ENCODE peak calls at places on chromosome 6, in four cellular contexts. F is CD8-positive, alpha-beta memory T cell; M is IMR-90; U is GM23248. N is an unnamed sample.

GRCh38 chr6:39841291-39841690 is 49.1 kb downstream of the DAAM2 start:
- DNase-seq in F (no peak), M (peak; percentile 11), U (no peak), N (no peak)

GRCh38 chr6:147868493-147869222 is 360.2 kb downstream of the SAMD5 start:
- DNase-seq in U (no peak), M (peak; percentile 3), F (no peak), N (no peak)

GRCh38 chr6:170279977-170280688 is 10.7 kb downstream of the DLL1 start:
- DNase-seq in U (peak; percentile 66), M (peak; percentile 12), F (peak; percentile 68), N (no peak)

GRCh38 chr6:30234361-30234760 is 21.2 kb upstream of the TRIM26 start:
- DNase-seq in F (no peak), U (peak; percentile 52), M (peak; percentile 8), N (no peak)

GRCh38 chr6:145559836-145560235 is 175.5 kb downstream of the EPM2A start:
- DNase-seq in M (no peak), F (no peak), U (no peak), N (no peak)

GRCh38 chr6:25980935-25981334 is 18.3 kb downstream of the TRIM38 start:
- DNase-seq in M (no peak), U (no peak), F (no peak), N (no peak)

GRCh38 chr6:47360388-47360787 is 50.7 kb upstream of the TNFRSF21 start:
- DNase-seq in F (no peak), U (no peak), M (no peak), N (no peak)

GRCh38 chr6:119076173-119076965 is 2.1 kb downstream of the FAM184A start:
- DNase-seq in M (no peak), U (peak; percentile 2), F (no peak), N (no peak)

GRCh38 chr6:1670711-1671462 is 61.2 kb downstream of the FOXC1 start:
- DNase-seq in F (no peak), U (no peak), M (peak; percentile 69), N (no peak)

GRCh38 chr6:115842338-115842737 is 218.4 kb downstream of the FRK start:
- DNase-seq in F (no peak), U (no peak), M (no peak), N (no peak)

GRCh38 chr6:162497371-162497770 is 230.2 kb downstream of the PRKN start:
- DNase-seq in F (no peak), U (no peak), M (no peak), N (no peak)

GRCh38 chr6:89079611-89080213 is 839 bp upstream of the PNRC1 start:
- DNase-seq in F (peak; percentile 75), U (peak; percentile 85), M (peak; percentile 74), N (peak; percentile 29)

GRCh38 chr6:91149914-91150674 is 563.2 kb upstream of the MAP3K7 start:
- DNase-seq in U (no peak), M (no peak), F (no peak), N (no peak)

GRCh38 chr6:152232494-152233151 is 404.5 kb downstream of the SYNE1 start:
- DNase-seq in U (peak; percentile 76), F (no peak), M (peak; percentile 67), N (no peak)

GRCh38 chr6:106883808-106884262 is 90.7 kb downstream of the CD24 start:
- DNase-seq in F (no peak), U (no peak), M (no peak), N (no peak)

GRCh38 chr6:70651326-70651905 is 16.3 kb upstream of the SMAP1 start:
- DNase-seq in F (peak; percentile 62), M (no peak), U (no peak), N (no peak)

GRCh38 chr6:82408952-82409421 is 45.4 kb downstream of the TPBG start:
- DNase-seq in U (peak; percentile 79), M (peak; percentile 88), F (no peak), N (peak; percentile 53)

GRCh38 chr6:88815491-88815890 is 147.9 kb downstream of the RNGTT start:
- DNase-seq in F (no peak), U (peak; percentile 23), M (no peak), N (no peak)

GRCh38 chr6:84811351-84811750 is 47.0 kb upstream of the TBX18 start:
- DNase-seq in U (no peak), M (no peak), F (no peak), N (no peak)

GRCh38 chr6:119351005-119351394 is 1.4 kb upstream of the MAN1A1 start:
- DNase-seq in U (peak; percentile 75), F (no peak), M (peak; percentile 63), N (peak; percentile 17)

GRCh38 chr6:51827580-51827979 is 259.8 kb downstream of the PKHD1 start:
- DNase-seq in F (no peak), M (no peak), U (no peak), N (no peak)

GRCh38 chr6:12961761-12962160 is 245.2 kb downstream of the PHACTR1 start:
- DNase-seq in U (no peak), F (no peak), M (no peak), N (no peak)

GRCh38 chr6:12958052-12958706 is 241.6 kb downstream of the PHACTR1 start:
- DNase-seq in M (no peak), U (peak; percentile 44), F (no peak), N (no peak)

GRCh38 chr6:12963566-12963965 is 247.0 kb downstream of the PHACTR1 start:
- DNase-seq in M (no peak), F (no peak), U (no peak), N (no peak)

GRCh38 chr6:12962995-12963394 is 246.4 kb downstream of the PHACTR1 start:
- DNase-seq in U (peak; percentile 42), M (no peak), F (no peak), N (no peak)

GRCh38 chr6:12962529-12962928 is 246.0 kb downstream of the PHACTR1 start:
- DNase-seq in F (no peak), U (no peak), M (no peak), N (no peak)
- H3K4me3 ChIP-seq in F (no peak overlapping the region), U (no peak overlapping the region), M (no peak overlapping the region), N (no peak overlapping the region)

GRCh38 chr6:27503436-27504030 is 30.6 kb upstream of the ZNF184 start:
- DNase-seq in U (peak; percentile 68), F (peak; percentile 83), M (peak; percentile 78), N (peak; percentile 40)
- H3K4me3 ChIP-seq in U (peak overlapping the region; percentile 85), F (peak overlapping the region; percentile 60), M (peak overlapping the region; percentile 74), N (peak overlapping the region; percentile 49)

GRCh38 chr6:108157972-108158441 is 7.8 kb upstream of the NR2E1 start:
- DNase-seq in U (no peak), M (no peak), F (no peak), N (no peak)
- H3K4me3 ChIP-seq in U (no peak overlapping the region), M (no peak overlapping the region), F (no peak overlapping the region), N (no peak overlapping the region)

DNA sequence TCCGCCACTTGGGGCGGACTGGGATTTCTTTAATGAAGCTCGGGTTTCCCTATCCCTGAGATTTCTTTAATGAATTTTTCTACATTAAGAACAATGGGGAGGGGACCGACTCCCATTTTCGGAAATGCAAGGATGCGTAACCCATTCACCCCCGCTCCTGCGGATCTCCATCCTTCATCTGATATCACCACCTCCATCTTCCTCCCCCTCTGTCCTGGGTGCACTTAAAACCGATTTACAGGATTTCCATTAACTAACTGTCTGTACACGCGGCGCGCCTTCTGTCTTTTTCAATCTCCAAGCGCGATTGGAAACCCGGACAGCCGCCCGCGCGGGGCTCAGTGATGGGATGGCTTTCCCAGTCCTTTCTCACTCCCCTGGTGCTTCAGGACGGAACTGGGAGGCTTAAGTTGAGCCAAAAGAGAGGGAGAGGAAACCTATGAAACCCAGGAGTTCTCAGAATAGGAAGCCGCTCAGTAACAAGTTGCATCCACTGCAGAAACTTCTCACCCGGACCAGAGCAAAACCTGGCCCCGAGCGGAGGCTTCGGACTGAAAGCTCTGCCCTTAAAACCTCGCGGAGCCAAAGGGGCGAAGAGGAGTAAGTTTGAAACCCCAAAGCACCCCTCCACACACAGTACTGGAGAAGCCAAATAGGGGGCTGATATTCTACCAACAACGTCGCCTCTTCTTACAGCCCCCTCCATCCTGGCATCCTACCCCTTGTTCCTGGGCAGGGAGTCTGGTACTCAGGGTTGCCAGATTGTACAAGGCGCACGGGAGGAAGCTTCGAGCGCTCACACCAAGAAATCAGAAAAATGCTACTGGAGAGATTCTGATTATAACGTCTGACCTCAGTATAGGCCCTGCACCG is 721 bp upstream of the COL12A1 start:
- DNase-seq in U (peak; percentile 81), F (no peak), M (no peak), N (no peak)
- H3K4me3 ChIP-seq in U (peak overlapping the region; percentile 98), F (no peak overlapping the region), M (peak overlapping the region; percentile 75), N (peak overlapping the region; percentile 72)

DNA sequence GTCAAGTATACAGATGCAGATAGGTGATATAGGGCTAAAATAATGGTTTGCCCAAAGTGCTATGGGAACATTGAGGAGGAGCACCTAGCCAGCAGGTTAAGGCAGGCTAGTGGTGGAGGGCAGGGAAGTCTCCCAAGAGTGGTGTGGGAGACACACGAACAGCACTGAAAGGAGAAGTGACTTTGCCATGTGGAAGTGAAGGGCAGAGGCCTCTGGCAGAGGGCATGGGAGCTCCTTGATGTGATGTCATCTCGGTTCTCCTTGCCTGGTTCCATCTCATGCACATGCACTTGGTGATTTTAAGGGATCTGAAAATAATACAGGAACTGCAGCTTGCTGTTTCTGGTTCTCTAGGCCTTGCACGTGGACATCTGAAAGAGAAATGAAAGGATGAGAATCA is 4.7 kb upstream of the MAP3K4 start:
- DNase-seq in U (no peak), F (no peak), M (no peak), N (no peak)
- H3K4me3 ChIP-seq in U (no peak overlapping the region), F (no peak overlapping the region), M (no peak overlapping the region), N (no peak overlapping the region)

GRCh38 chr6:109456283-109456583 is 661 bp upstream of the MICAL1 start:
- DNase-seq in M (no peak), F (no peak), U (no peak), N (no peak)
- H3K4me3 ChIP-seq in M (peak overlapping the region; percentile 98), F (peak overlapping the region; percentile 64), U (peak overlapping the region; percentile 83), N (peak overlapping the region; percentile 95)

GRCh38 chr6:110705543-110705942 is 109.7 kb downstream of the CDK19 start:
- DNase-seq in U (no peak), F (no peak), M (no peak), N (no peak)
- H3K4me3 ChIP-seq in U (no peak overlapping the region), F (no peak overlapping the region), M (no peak overlapping the region), N (no peak overlapping the region)

DNA sequence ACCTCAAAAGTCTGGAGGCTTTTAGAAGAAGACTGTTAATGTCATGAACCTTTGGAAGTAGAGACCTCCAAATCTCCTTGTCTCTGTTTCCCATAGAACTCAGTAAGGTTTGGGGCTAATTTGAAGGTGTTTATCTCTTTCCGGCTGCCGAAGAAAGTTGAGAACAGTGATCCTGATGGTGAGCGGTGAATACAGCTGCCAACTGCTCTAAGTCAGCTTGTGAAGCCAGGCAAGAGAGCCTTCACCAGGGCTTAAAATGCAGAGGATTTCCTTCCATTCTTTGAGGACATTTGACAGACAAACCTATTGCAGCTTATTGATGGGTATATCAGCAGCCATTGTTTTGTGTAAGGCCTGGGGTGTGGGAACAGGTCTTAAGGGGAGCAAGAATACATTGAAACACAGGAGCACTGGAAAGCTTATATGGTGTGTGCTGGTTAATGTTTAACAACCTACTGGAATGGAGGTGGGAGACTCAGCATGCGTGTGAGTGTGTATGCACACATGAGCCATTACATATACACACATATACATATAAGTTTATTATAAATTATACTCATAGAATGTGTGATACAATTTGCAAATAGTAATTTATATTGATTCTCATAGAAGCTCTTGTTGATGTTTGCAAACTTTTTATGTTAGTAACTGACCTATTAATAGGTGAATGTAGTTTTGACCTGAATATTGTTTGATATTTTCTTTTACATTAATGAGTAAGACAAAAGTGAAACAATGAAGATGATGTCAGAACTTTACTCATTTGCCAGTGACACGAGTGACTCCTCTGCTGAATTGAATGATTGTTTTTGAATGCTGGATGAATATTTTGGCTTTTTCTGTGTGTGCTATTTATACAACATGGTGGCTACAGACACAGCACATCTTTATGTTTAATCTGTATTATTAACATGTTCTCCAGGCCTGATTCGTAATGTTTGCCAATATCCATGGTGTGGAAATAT is 18.1 kb downstream of the PLEKHG1 start:
- DNase-seq in U (no peak), F (no peak), M (no peak), N (no peak)
- H3K4me3 ChIP-seq in U (no peak overlapping the region), F (no peak overlapping the region), M (no peak overlapping the region), N (no peak overlapping the region)

GRCh38 chr6:32109765-32110160 is 625 bp upstream of the TNXB start:
- DNase-seq in F (no peak), M (no peak), U (no peak), N (no peak)
- H3K4me3 ChIP-seq in F (no peak overlapping the region), M (no peak overlapping the region), U (no peak overlapping the region), N (no peak overlapping the region)